ENCODE peak calls at places on chromosomes 3 and 15, in eight cellular contexts. G is cardiac muscle cell; M is uterus; O is islet precursor cell; L is chondrocyte; C is Jurkat, Clone E6-1; B is HT1080; R is amygdala. H is an unnamed sample.
A peak's percentile ranks its signal among the peaks of the same experiment; 100 is the strongest.

GRCh38 chr3:184366619-184367321 is 5.3 kb downstream of the POLR2H start:
- DNase-seq in O (no peak), C (no peak), M (no peak), B (peak; percentile 34), L (no peak), R (no peak), G (peak; percentile 45), H (no peak)

GRCh38 chr15:63497642-63498100 is 6.7 kb upstream of the USP3 start:
- DNase-seq in C (peak; percentile 96), R (no peak), G (peak; percentile 43), O (no peak), L (no peak), M (no peak), B (no peak), H (no peak)

GRCh38 chr15:52797625-52798501 is 7.7 kb upstream of the ONECUT1 start:
- DNase-seq in L (no peak), B (no peak), M (no peak), O (no peak), C (peak; percentile 56), R (no peak), G (no peak), H (peak; percentile 37)

GRCh38 chr3:195447205-195447604 is 4.4 kb upstream of the ACAP2 start:
- DNase-seq in L (no peak), O (no peak), R (no peak), C (no peak), B (no peak), M (no peak), G (no peak), H (no peak)

GRCh38 chr15:59456114-59456513 is 18.1 kb downstream of the FAM81A start:
- DNase-seq in R (no peak), O (no peak), M (no peak), G (no peak), C (no peak), L (no peak), B (no peak), H (no peak)

GRCh38 chr15:98649621-98649995 is 1.3 kb downstream of the IGF1R start:
- DNase-seq in L (no peak), B (no peak), M (peak; percentile 42), G (no peak), R (no peak), O (peak; percentile 66), C (no peak), H (no peak)

GRCh38 chr15:72284781-72285180 is 12.4 kb upstream of the PARP6 start:
- DNase-seq in L (no peak), B (peak; percentile 71), M (no peak), G (no peak), R (no peak), O (no peak), C (no peak), H (no peak)

GRCh38 chr3:168884353-168884903 is 779.1 kb downstream of the MECOM start:
- DNase-seq in B (peak; percentile 86), M (peak; percentile 18), O (no peak), L (no peak), R (no peak), G (peak; percentile 89), C (no peak), H (no peak)

GRCh38 chr3:100456745-100457144 is 35.7 kb upstream of the TMEM45A start:
- DNase-seq in R (no peak), B (no peak), L (no peak), G (no peak), O (no peak), M (no peak), C (no peak), H (no peak)

GRCh38 chr3:60064210-60065178 is 1014.7 kb upstream of the CFAP20DC start:
- DNase-seq in B (peak; percentile 63), M (no peak), C (no peak), G (no peak), O (peak; percentile 54), L (no peak), R (no peak), H (peak; percentile 65)

GRCh38 chr3:26637698-26638097 is 15.1 kb downstream of the LRRC3B start:
- DNase-seq in B (no peak), O (no peak), M (no peak), G (no peak), L (no peak), C (no peak), R (no peak), H (no peak)

GRCh38 chr3:103381286-103381685 is 946.5 kb downstream of the ZPLD1 start:
- DNase-seq in O (no peak), B (no peak), M (no peak), R (no peak), L (no peak), C (no peak), G (no peak), H (no peak)

GRCh38 chr15:75198560-75199346 is 2.9 kb upstream of the C15orf39 start:
- DNase-seq in L (no peak), G (peak; percentile 34), O (no peak), C (peak; percentile 96), R (no peak), B (peak; percentile 64), M (no peak), H (peak; percentile 61)

GRCh38 chr3:104717828-104718196 is 648.9 kb upstream of the ALCAM start:
- DNase-seq in C (no peak), G (peak; percentile 56), O (no peak), L (no peak), M (no peak), B (peak; percentile 26), R (no peak), H (no peak)

GRCh38 chr3:30162579-30162978 is 443.8 kb upstream of the TGFBR2 start:
- DNase-seq in O (no peak), B (peak; percentile 26), C (no peak), R (no peak), G (peak; percentile 26), L (no peak), M (no peak), H (no peak)

GRCh38 chr3:62622553-62623174 is 249.3 kb upstream of the FEZF2 start:
- DNase-seq in C (peak; percentile 60), B (peak; percentile 69), G (peak; percentile 75), M (no peak), O (no peak), R (no peak), L (no peak), H (peak; percentile 69)

GRCh38 chr3:11470031-11470853 is 173.5 kb downstream of the VGLL4 start:
- DNase-seq in M (no peak), O (no peak), R (no peak), B (no peak), L (no peak), C (no peak), G (no peak), H (peak; percentile 56)

GRCh38 chr3:13462822-13463221 is 17.3 kb upstream of the HDAC11 start:
- DNase-seq in M (no peak), R (no peak), C (no peak), G (no peak), L (no peak), O (no peak), B (no peak), H (no peak)

GRCh38 chr15:85000937-85001336 is 19.3 kb downstream of the PDE8A start:
- DNase-seq in O (no peak), C (no peak), L (no peak), G (peak; percentile 41), R (no peak), M (no peak), B (no peak), H (no peak)

GRCh38 chr3:58725326-58725853 is 58.8 kb upstream of the FAM3D start:
- DNase-seq in O (peak; percentile 19), M (no peak), R (no peak), B (no peak), C (no peak), G (no peak), L (no peak), H (no peak)

GRCh38 chr15:34116620-34117019 is 14.7 kb downstream of the PGBD4 start:
- DNase-seq in M (no peak), O (no peak), B (no peak), L (no peak), C (no peak), R (no peak), G (no peak), H (no peak)

GRCh38 chr3:141231923-141232861 is 567 bp downstream of the PXYLP1 start:
- DNase-seq in M (peak; percentile 53), G (peak; percentile 10), C (no peak), O (peak; percentile 76), R (no peak), B (no peak), L (no peak), H (peak; percentile 62)

GRCh38 chr3:124363451-124363850 is 366.8 kb upstream of the UMPS start:
- DNase-seq in B (peak; percentile 61), L (no peak), G (peak; percentile 73), O (no peak), M (no peak), R (no peak), C (no peak), H (no peak)

GRCh38 chr3:192901435-192901834 is 16.2 kb downstream of the MB21D2 start:
- DNase-seq in G (peak; percentile 55), B (peak; percentile 96), L (no peak), R (no peak), M (no peak), C (no peak), O (no peak), H (no peak)

GRCh38 chr15:63260786-63261185 is 16.6 kb upstream of the APH1B start:
- DNase-seq in C (no peak), O (no peak), G (peak; percentile 64), B (no peak), M (no peak), R (no peak), L (no peak), H (no peak)

GRCh38 chr3:65778966-65779365 is 259.8 kb downstream of the MAGI1 start:
- DNase-seq in L (no peak), C (no peak), G (no peak), B (peak; percentile 2), R (no peak), M (no peak), O (no peak), H (no peak)

GRCh38 chr15:101349497-101349951 is 54.5 kb upstream of the SNRPA1 start:
- DNase-seq in O (peak; percentile 40), L (peak; percentile 75), C (no peak), R (no peak), B (no peak), M (no peak), G (no peak), H (no peak)

GRCh38 chr15:69017978-69018377 is 3.5 kb downstream of the NOX5 start:
- DNase-seq in B (no peak), L (no peak), O (no peak), M (no peak), C (no peak), R (no peak), G (no peak), H (no peak)

GRCh38 chr15:31308185-31308639 is 18.4 kb upstream of the KLF13 start:
- DNase-seq in O (peak; percentile 45), L (no peak), C (peak; percentile 63), R (no peak), G (no peak), B (no peak), M (no peak), H (no peak)

GRCh38 chr3:93843981-93844380 is 129.7 kb downstream of the PROS1 start:
- DNase-seq in G (peak; percentile 89), L (no peak), O (peak; percentile 72), B (peak; percentile 97), M (no peak), C (no peak), R (no peak), H (peak; percentile 43)

GRCh38 chr15:88995449-88995848 is 82.3 kb upstream of the MFGE8 start:
- DNase-seq in O (peak; percentile 81), L (no peak), G (peak; percentile 62), C (no peak), R (no peak), M (no peak), B (no peak), H (peak; percentile 77)

H was measured in mesendoderm.